ENCODE peak calls at places on chromosomes 7 and 10, in five cellular contexts. One of them, this sample, is unnamed.

GRCh38 chr7:94344826-94345225 is 49.9 kb upstream of the COL1A2 start:
- DNase-seq in uterus: no peak
- DNase-seq in upper lobe of left lung: no peak
- DNase-seq in foreskin fibroblast: peak; percentile 77
- DNase-seq in right cardiac atrium: no peak
- DNase-seq in this sample: no peak

GRCh38 chr7:38232475-38233366 is 40.7 kb downstream of the TARP start:
- DNase-seq in right cardiac atrium: no peak
- DNase-seq in upper lobe of left lung: no peak
- DNase-seq in foreskin fibroblast: no peak
- DNase-seq in uterus: no peak
- DNase-seq in this sample: peak; percentile 18

GRCh38 chr10:34124522-34125035 is 690.5 kb downstream of the PARD3 start:
- DNase-seq in right cardiac atrium: no peak
- DNase-seq in uterus: no peak
- DNase-seq in foreskin fibroblast: peak; percentile 76
- DNase-seq in upper lobe of left lung: no peak
- DNase-seq in this sample: peak; percentile 23

GRCh38 chr7:45593121-45593541 is 19.0 kb downstream of the ADCY1 start:
- DNase-seq in foreskin fibroblast: no peak
- DNase-seq in uterus: no peak
- DNase-seq in right cardiac atrium: no peak
- DNase-seq in upper lobe of left lung: no peak
- DNase-seq in this sample: no peak

GRCh38 chr10:128530301-128530700 is 404.1 kb upstream of the MKI67 start:
- DNase-seq in right cardiac atrium: no peak
- DNase-seq in upper lobe of left lung: no peak
- DNase-seq in foreskin fibroblast: peak; percentile 12
- DNase-seq in uterus: no peak
- DNase-seq in this sample: no peak

GRCh38 chr7:51055039-51055840 is 261.4 kb downstream of the COBL start:
- DNase-seq in upper lobe of left lung: peak; percentile 73
- DNase-seq in uterus: no peak
- DNase-seq in foreskin fibroblast: no peak
- DNase-seq in right cardiac atrium: no peak
- DNase-seq in this sample: no peak

GRCh38 chr7:113198226-113198625 is 79.9 kb upstream of the SMIM30 start:
- DNase-seq in upper lobe of left lung: no peak
- DNase-seq in right cardiac atrium: no peak
- DNase-seq in foreskin fibroblast: peak; percentile 21
- DNase-seq in uterus: no peak
- DNase-seq in this sample: peak; percentile 58

GRCh38 chr10:120005408-120006280 is 113.1 kb downstream of the SEC23IP start:
- DNase-seq in upper lobe of left lung: no peak
- DNase-seq in uterus: no peak
- DNase-seq in foreskin fibroblast: no peak
- DNase-seq in right cardiac atrium: no peak
- DNase-seq in this sample: no peak

GRCh38 chr10:106078796-106079576 is 1085.5 kb downstream of the SORCS1 start:
- DNase-seq in foreskin fibroblast: peak; percentile 78
- DNase-seq in uterus: no peak
- DNase-seq in upper lobe of left lung: no peak
- DNase-seq in right cardiac atrium: no peak
- DNase-seq in this sample: peak; percentile 43

GRCh38 chr7:1227071-1227804 is 5.4 kb upstream of the UNCX start:
- DNase-seq in uterus: no peak
- DNase-seq in foreskin fibroblast: no peak
- DNase-seq in right cardiac atrium: no peak
- DNase-seq in upper lobe of left lung: no peak
- DNase-seq in this sample: no peak

GRCh38 chr10:35097510-35097909 is 7.4 kb upstream of the CUL2 start:
- DNase-seq in uterus: no peak
- DNase-seq in right cardiac atrium: no peak
- DNase-seq in foreskin fibroblast: no peak
- DNase-seq in upper lobe of left lung: no peak
- DNase-seq in this sample: no peak

GRCh38 chr10:28984431-28984830 is 304.4 kb upstream of the LYZL1 start:
- DNase-seq in uterus: peak; percentile 87
- DNase-seq in upper lobe of left lung: peak; percentile 61
- DNase-seq in right cardiac atrium: peak; percentile 95
- DNase-seq in foreskin fibroblast: peak; percentile 11
- DNase-seq in this sample: peak; percentile 64

GRCh38 chr10:28592953-28593352 is 60.0 kb downstream of the WAC start:
- DNase-seq in foreskin fibroblast: peak; percentile 68
- DNase-seq in upper lobe of left lung: no peak
- DNase-seq in uterus: no peak
- DNase-seq in right cardiac atrium: no peak
- DNase-seq in this sample: peak; percentile 28

DNA sequence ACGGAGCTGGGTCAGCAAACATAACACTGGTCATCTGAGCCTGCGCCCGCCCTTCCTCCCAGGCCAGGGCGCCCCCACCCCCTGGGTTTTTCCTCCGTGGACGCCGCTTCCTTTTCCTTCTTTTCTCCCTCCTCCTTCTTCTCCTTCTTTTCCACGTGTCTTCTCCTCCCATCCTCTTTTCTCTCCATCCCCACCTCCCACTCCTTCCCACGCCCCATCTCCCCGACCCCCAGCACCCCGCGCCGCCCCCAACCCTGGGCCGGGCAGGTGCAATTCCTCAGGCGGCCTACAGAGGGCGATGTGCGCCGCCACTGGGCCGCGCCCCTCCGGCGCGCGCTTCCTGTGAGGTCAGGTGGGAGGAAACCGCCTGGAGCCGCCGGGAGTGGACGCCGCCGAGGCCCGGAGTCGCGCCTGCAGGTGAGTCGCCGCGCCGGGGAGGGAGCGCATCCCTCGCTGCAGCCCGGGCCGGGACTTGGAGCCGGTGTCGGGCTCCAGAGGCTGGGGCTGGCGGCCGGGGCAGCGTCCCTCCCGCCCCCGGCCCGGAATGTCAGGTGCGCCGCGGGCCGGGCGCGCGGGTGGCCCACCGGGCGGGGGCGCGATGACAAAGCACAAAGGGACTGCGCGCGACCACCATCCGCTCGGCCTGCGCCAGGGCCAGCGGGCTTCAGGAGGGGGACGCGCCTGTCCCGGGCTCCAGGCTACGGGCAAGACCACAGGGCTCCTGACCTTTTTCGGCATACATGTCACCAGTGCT is at the start of gene FAM241B:
- DNase-seq in upper lobe of left lung: peak; percentile 94
- DNase-seq in uterus: peak; percentile 47
- DNase-seq in right cardiac atrium: peak; percentile 86
- DNase-seq in foreskin fibroblast: peak; percentile 45
- DNase-seq in this sample: no peak
- H3K4me3 ChIP-seq in upper lobe of left lung: peak within 1 kb of the TSS; percentile 65
- H3K4me3 ChIP-seq in uterus: peak within 1 kb of the TSS; percentile 40
- H3K4me3 ChIP-seq in right cardiac atrium: peak within 1 kb of the TSS; percentile 46
- H3K4me3 ChIP-seq in foreskin fibroblast: no peak within 1 kb of the TSS
- H3K4me3 ChIP-seq in this sample: peak within 1 kb of the TSS; percentile 42

GRCh38 chr7:22724861-22725260 is 2.1 kb upstream of the IL6 start:
- DNase-seq in upper lobe of left lung: no peak
- DNase-seq in foreskin fibroblast: no peak
- DNase-seq in uterus: no peak
- DNase-seq in right cardiac atrium: no peak
- DNase-seq in this sample: no peak

GRCh38 chr7:22726849-22727792 is at the start of gene IL6:
- DNase-seq in right cardiac atrium: peak; percentile 96
- DNase-seq in upper lobe of left lung: peak; percentile 95
- DNase-seq in uterus: peak; percentile 82
- DNase-seq in foreskin fibroblast: peak; percentile 93
- DNase-seq in this sample: peak; percentile 91

GRCh38 chr7:22728416-22729029 is 1.5 kb downstream of the IL6 start:
- DNase-seq in upper lobe of left lung: no peak
- DNase-seq in foreskin fibroblast: peak; percentile 75
- DNase-seq in right cardiac atrium: no peak
- DNase-seq in uterus: no peak
- DNase-seq in this sample: no peak

GRCh38 chr7:22725585-22725984 is 1.4 kb upstream of the IL6 start:
- DNase-seq in uterus: no peak
- DNase-seq in right cardiac atrium: no peak
- DNase-seq in upper lobe of left lung: no peak
- DNase-seq in foreskin fibroblast: peak; percentile 49
- DNase-seq in this sample: no peak

DNA sequence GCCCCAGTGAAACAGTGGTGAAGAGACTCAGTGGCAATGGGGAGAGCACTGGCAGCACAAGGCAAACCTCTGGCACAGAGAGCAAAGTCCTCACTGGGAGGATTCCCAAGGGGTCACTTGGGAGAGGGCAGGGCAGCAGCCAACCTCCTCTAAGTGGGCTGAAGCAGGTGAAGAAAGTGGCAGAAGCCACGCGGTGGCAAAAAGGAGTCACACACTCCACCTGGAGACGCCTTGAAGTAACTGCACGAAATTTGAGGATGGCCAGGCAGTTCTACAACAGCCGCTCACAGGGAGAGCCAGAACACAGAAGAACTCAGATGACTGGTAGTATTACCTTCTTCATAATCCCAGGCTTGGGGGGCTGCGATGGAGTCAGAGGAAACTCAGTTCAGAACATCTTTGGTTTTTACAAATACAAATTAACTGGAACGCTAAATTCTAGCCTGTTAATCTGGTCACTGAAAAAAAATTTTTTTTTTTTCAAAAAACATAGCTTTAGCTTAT is 603 bp upstream of the IL6 start:
- DNase-seq in uterus: peak; percentile 43
- DNase-seq in foreskin fibroblast: peak; percentile 88
- DNase-seq in right cardiac atrium: peak; percentile 62
- DNase-seq in upper lobe of left lung: no peak
- DNase-seq in this sample: no peak
- H3K4me3 ChIP-seq in uterus: peak overlapping the region; percentile 32
- H3K4me3 ChIP-seq in foreskin fibroblast: peak overlapping the region; percentile 58
- H3K4me3 ChIP-seq in right cardiac atrium: peak overlapping the region; percentile 21
- H3K4me3 ChIP-seq in upper lobe of left lung: peak overlapping the region; percentile 46
- H3K4me3 ChIP-seq in this sample: peak overlapping the region; percentile 41

DNA sequence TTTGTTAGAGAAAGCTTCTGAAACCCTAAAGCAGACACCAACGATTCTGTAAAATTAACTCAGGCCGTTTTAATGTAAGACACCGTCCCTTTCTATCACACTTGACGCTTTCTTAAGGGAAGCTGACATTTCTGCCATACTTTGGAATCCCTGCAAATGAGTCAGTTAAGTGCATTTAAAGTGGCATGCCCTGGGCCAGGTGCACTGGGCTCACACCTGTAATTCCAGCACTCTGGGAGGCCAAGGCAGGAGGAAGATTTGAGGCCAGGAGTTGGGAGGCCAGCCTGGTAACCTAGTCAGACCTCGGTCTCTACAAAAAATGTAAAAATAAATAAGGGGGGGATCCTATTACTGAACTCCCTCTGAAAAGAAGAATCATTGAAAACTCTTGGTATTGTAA is 4.4 kb downstream of the UBE2H start:
- DNase-seq in upper lobe of left lung: no peak
- DNase-seq in uterus: no peak
- DNase-seq in right cardiac atrium: no peak
- DNase-seq in foreskin fibroblast: no peak
- DNase-seq in this sample: no peak
- H3K4me3 ChIP-seq in upper lobe of left lung: peak overlapping the region; percentile 87
- H3K4me3 ChIP-seq in uterus: no peak overlapping the region
- H3K4me3 ChIP-seq in right cardiac atrium: no peak overlapping the region
- H3K4me3 ChIP-seq in foreskin fibroblast: peak overlapping the region; percentile 90
- H3K4me3 ChIP-seq in this sample: peak overlapping the region; percentile 88

DNA sequence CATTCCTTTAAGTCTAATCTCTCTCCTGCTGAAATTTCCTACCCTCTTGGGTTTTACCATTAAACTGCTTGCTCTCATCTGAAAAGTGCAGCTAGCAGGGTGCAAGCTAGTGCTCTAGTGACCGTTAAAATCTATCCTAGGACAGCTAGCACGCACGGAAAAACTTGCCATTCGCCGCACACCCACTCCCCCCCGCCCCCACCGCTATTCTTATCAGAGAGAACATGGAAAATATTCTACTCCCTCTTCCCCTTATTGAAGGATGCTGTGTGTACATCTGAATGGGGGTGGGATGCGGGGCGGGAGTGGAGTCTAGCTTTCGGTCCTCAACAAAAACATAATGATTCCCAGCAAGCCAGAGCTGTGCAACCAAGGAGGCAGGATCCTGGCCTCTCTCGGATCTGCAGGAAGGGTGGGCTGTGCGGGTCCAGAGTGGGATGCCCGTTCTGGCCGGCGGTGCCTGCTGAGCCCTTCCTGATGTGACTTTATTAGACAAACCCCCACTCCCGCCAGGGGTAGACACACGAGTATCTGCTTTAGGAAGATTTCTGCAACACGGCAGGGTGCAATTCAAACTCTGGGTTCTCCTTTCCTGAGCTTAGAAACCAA is 1.1 kb upstream of the ADRA2A start:
- DNase-seq in foreskin fibroblast: no peak
- DNase-seq in uterus: no peak
- DNase-seq in upper lobe of left lung: no peak
- DNase-seq in right cardiac atrium: no peak
- DNase-seq in this sample: no peak
- H3K4me3 ChIP-seq in foreskin fibroblast: peak overlapping the region; percentile 59
- H3K4me3 ChIP-seq in uterus: peak overlapping the region; percentile 52
- H3K4me3 ChIP-seq in upper lobe of left lung: peak overlapping the region; percentile 54
- H3K4me3 ChIP-seq in right cardiac atrium: peak overlapping the region; percentile 56
- H3K4me3 ChIP-seq in this sample: peak overlapping the region; percentile 49

GRCh38 chr7:151838072-151838471 is 38.8 kb downstream of the PRKAG2 start:
- DNase-seq in uterus: no peak
- DNase-seq in right cardiac atrium: no peak
- DNase-seq in upper lobe of left lung: no peak
- DNase-seq in foreskin fibroblast: no peak
- DNase-seq in this sample: no peak

GRCh38 chr7:151840088-151840910 is 36.6 kb downstream of the PRKAG2 start:
- DNase-seq in right cardiac atrium: no peak
- DNase-seq in uterus: no peak
- DNase-seq in upper lobe of left lung: no peak
- DNase-seq in foreskin fibroblast: no peak
- DNase-seq in this sample: no peak

GRCh38 chr7:151837285-151838042 is 39.5 kb downstream of the PRKAG2 start:
- DNase-seq in foreskin fibroblast: no peak
- DNase-seq in right cardiac atrium: peak; percentile 42
- DNase-seq in upper lobe of left lung: no peak
- DNase-seq in uterus: no peak
- DNase-seq in this sample: no peak

GRCh38 chr7:151838861-151839381 is 38.0 kb downstream of the PRKAG2 start:
- DNase-seq in uterus: no peak
- DNase-seq in upper lobe of left lung: peak; percentile 87
- DNase-seq in foreskin fibroblast: no peak
- DNase-seq in right cardiac atrium: peak; percentile 77
- DNase-seq in this sample: no peak

GRCh38 chr7:151839511-151839921 is 37.4 kb downstream of the PRKAG2 start:
- DNase-seq in right cardiac atrium: no peak
- DNase-seq in foreskin fibroblast: no peak
- DNase-seq in upper lobe of left lung: no peak
- DNase-seq in uterus: no peak
- DNase-seq in this sample: no peak
- H3K4me3 ChIP-seq in right cardiac atrium: no peak overlapping the region
- H3K4me3 ChIP-seq in foreskin fibroblast: no peak overlapping the region
- H3K4me3 ChIP-seq in upper lobe of left lung: no peak overlapping the region
- H3K4me3 ChIP-seq in uterus: no peak overlapping the region
- H3K4me3 ChIP-seq in this sample: no peak overlapping the region

DNA sequence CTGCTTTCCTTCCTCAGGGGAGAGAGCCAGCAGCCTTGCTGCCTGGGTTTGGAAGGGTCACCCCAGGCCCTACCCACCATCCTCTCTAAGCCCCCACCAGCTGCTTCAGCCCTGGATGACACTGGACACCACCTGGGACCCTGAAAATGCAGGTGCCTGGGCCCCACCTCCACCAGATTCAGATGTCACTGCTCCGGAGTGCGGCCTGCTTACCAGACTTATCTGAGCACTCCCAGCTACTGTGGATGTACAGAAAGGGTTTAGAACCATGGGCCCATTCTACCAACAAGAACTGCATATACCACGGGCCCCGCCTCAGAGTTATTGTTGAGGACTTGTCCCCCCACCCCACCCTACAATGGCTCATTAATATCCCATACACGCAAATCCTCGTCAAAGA is 172.3 kb downstream of the PTPRN2 start:
- DNase-seq in right cardiac atrium: no peak
- DNase-seq in upper lobe of left lung: no peak
- DNase-seq in uterus: no peak
- DNase-seq in foreskin fibroblast: no peak
- DNase-seq in this sample: no peak
- H3K4me3 ChIP-seq in right cardiac atrium: no peak overlapping the region
- H3K4me3 ChIP-seq in upper lobe of left lung: no peak overlapping the region
- H3K4me3 ChIP-seq in uterus: no peak overlapping the region
- H3K4me3 ChIP-seq in foreskin fibroblast: no peak overlapping the region
- H3K4me3 ChIP-seq in this sample: no peak overlapping the region